ENCODE peak calls at places on chromosome 13, in seven cellular contexts. I is stimulated activated CD4-positive, alpha-beta T cell treated with anti-CD3 and anti-CD28 coated beads, Interleukin-15, amount 100 ng/mL, for 1 hour; C is heart left ventricle; T is GM03348; U is NCI-H1436; P is kidney; Q is mucosa of descending colon. H is an unnamed sample.

GRCh38 chr13:51846756-51847155 is 1.8 kb upstream of the TMEM272 start:
- DNase-seq in I (no peak), C (no peak), T (no peak), U (no peak), P (no peak), Q (no peak), H (no peak)

GRCh38 chr13:30898721-30899188 is 7.3 kb upstream of the MEDAG start:
- DNase-seq in I (no peak), C (peak), T (peak), U (no peak), P (no peak), Q (no peak), H (no peak)

GRCh38 chr13:53782400-53783030 is 753.9 kb downstream of the OLFM4 start:
- DNase-seq in I (no peak), C (no peak), T (peak), U (peak), P (no peak), Q (no peak), H (no peak)

GRCh38 chr13:57630661-57631606 is 610 bp upstream of the PCDH17 start:
- DNase-seq in I (no peak), C (peak), T (peak), U (no peak), P (no peak), Q (no peak), H (no peak)

GRCh38 chr13:51328488-51328887 is 11.0 kb upstream of the SERPINE3 start:
- DNase-seq in I (no peak), C (no peak), T (no peak), U (no peak), P (no peak), Q (no peak), H (no peak)

GRCh38 chr13:107799001-107799400 is 416.3 kb downstream of the LIG4 start:
- DNase-seq in I (no peak), C (no peak), T (no peak), U (no peak), P (no peak), Q (no peak), H (no peak)

GRCh38 chr13:102197193-102197592 is 204.7 kb downstream of the FGF14 start:
- DNase-seq in I (no peak), C (no peak), T (no peak), U (no peak), P (no peak), Q (no peak), H (no peak)

GRCh38 chr13:85313761-85314503 is 485.3 kb downstream of the SLITRK6 start:
- DNase-seq in I (no peak), C (no peak), T (no peak), U (no peak), P (no peak), Q (no peak), H (no peak)

GRCh38 chr13:27044837-27045570 is 126.6 kb downstream of the USP12 start:
- DNase-seq in I (no peak), C (no peak), T (no peak), U (no peak), P (no peak), Q (no peak), H (no peak)

GRCh38 chr13:112724788-112725345 is 35.0 kb downstream of the ATP11A start:
- DNase-seq in I (no peak), C (peak), T (no peak), U (no peak), P (no peak), Q (no peak), H (no peak)

GRCh38 chr13:42068886-42069285 is 20.4 kb downstream of the DGKH start:
- DNase-seq in I (no peak), C (no peak), T (no peak), U (no peak), P (no peak), Q (no peak), H (no peak)

GRCh38 chr13:19962894-19963293 is 4.4 kb downstream of the ZMYM2 start:
- DNase-seq in I (no peak), C (no peak), T (no peak), U (no peak), P (no peak), Q (no peak), H (no peak)

GRCh38 chr13:111239754-111240670 is 80.4 kb upstream of the TEX29 start:
- DNase-seq in I (no peak), C (no peak), T (no peak), U (no peak), P (no peak), Q (no peak), H (no peak)

H was measured in esophagus squamous epithelium.